ENCODE peak calls at places on chromosomes 2 and 18, in ten cellular contexts. H is endothelial cell, R is transverse colon, P is tibial artery, Z is PC-3, J is OCI-LY7, O is cardiac fibroblast, B is WTC11, K is GM13976, S is heart right ventricle. T is an unnamed sample.

GRCh38 chr2:30233142-30233961 is 2.0 kb downstream of the LBH start:
- DNase-seq in H (no peak), Z (no peak), K (no peak), S (no peak), R (no peak), O (peak), J (no peak), B (no peak), P (no peak), T (no peak)

GRCh38 chr2:109272461-109272860 is 143.5 kb downstream of the SH3RF3 start:
- DNase-seq in P (no peak), S (no peak), Z (no peak), B (no peak), H (no peak), O (no peak), K (no peak), J (no peak), R (no peak), T (no peak)

GRCh38 chr2:134401081-134401497 is 147.2 kb downstream of the MGAT5 start:
- DNase-seq in H (no peak), Z (no peak), R (no peak), O (peak), K (no peak), P (peak), J (no peak), B (no peak), S (peak), T (no peak)

GRCh38 chr2:62118160-62118559 is 77.8 kb upstream of the B3GNT2 start:
- DNase-seq in K (no peak), J (peak), Z (no peak), O (peak), S (no peak), P (no peak), H (no peak), R (no peak), B (no peak), T (no peak)

GRCh38 chr18:58025733-58026132 is 18.3 kb upstream of the NEDD4L start:
- DNase-seq in Z (no peak), P (no peak), S (no peak), B (no peak), H (no peak), O (peak), K (no peak), J (no peak), R (no peak), T (peak)

GRCh38 chr2:32008811-32009478 is 1.9 kb downstream of the MEMO1 start:
- DNase-seq in K (no peak), S (no peak), O (peak), H (no peak), P (no peak), J (peak), Z (peak), B (no peak), R (peak), T (peak)

GRCh38 chr2:233349005-233349998 is 5.0 kb upstream of the DGKD start:
- DNase-seq in H (no peak), J (peak), S (peak), O (peak), K (peak), Z (no peak), R (peak), P (peak), B (no peak), T (no peak)

GRCh38 chr2:238509151-238509820 is 82.6 kb downstream of the ASB1 start:
- DNase-seq in H (no peak), R (no peak), Z (no peak), O (peak), K (no peak), P (no peak), S (no peak), J (no peak), B (peak), T (peak)

GRCh38 chr2:85462337-85462736 is 43.8 kb downstream of the SH2D6 start:
- DNase-seq in Z (no peak), O (no peak), P (no peak), B (no peak), J (no peak), S (no peak), H (no peak), R (no peak), K (no peak), T (no peak)

DNA sequence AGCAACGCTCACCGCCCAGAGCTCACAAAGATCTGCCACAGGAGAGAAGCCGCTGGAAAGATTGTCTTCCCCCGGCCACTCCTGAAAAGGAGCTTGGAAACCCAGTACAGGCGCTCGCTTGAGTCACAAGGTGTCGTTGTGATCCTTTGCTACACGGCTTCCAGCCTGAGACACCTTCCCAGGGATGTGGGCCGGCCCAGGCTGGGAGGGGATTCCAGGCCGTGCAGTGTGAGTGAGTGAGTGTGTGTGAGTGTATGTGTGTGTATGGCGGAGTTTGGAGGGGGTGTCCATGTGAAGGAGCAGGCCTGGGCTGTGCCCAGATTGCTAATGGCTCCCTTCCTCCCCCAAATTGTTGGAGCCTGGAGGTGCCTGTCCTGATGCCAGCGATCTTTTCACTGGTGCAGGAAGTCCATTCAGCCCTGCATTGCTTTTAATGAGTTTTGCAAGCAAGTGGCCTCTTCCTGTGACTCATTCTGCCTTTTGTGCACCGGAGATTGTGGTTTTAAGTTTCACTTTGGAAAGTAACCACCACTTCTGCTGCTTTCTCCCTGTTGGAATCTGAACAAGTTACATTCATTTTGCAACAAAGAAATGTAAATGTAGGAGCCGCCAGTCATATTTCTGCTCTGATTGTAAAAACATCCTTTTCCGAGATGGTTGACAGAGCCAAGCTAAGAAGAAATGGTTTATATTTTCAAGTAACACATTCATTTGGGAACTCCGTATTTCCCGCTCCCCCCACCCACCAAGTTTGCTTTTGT is 83.7 kb downstream of the LPIN1 start:
- DNase-seq in R (peak), H (peak), Z (peak), J (peak), K (peak), B (peak), S (peak), P (peak), O (peak), T (peak)
- TF ChIP-seq CTCF in R (peak), H (no peak), Z (peak), J (no peak), K (no peak), B (no peak), S (peak), P (peak), O (peak), T (peak)

DNA sequence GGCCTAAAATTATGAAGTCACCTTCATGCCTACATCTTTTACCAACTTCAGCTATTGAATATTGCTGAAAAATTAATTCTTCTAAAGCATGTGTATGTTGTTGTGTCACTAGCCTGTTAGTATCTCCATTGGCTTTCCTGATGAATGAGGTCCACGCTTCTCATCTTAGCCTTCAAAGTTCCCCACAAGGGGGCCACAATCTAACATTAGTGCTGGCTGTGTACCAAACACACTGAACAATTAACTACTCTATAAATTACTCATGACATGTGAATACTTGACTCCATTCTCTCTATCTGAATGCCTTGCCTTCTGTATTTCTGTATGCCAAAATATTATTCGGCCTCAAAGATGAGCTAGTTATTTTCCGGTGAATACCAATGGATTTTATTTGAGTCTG is 208.7 kb upstream of the COL3A1 start:
- DNase-seq in H (peak), O (peak), S (no peak), B (peak), R (no peak), J (peak), Z (peak), K (no peak), P (no peak), T (peak)
- TF ChIP-seq CTCF in H (peak), O (peak), S (peak), B (peak), R (no peak), J (peak), Z (peak), K (peak), P (no peak), T (peak)

DNA sequence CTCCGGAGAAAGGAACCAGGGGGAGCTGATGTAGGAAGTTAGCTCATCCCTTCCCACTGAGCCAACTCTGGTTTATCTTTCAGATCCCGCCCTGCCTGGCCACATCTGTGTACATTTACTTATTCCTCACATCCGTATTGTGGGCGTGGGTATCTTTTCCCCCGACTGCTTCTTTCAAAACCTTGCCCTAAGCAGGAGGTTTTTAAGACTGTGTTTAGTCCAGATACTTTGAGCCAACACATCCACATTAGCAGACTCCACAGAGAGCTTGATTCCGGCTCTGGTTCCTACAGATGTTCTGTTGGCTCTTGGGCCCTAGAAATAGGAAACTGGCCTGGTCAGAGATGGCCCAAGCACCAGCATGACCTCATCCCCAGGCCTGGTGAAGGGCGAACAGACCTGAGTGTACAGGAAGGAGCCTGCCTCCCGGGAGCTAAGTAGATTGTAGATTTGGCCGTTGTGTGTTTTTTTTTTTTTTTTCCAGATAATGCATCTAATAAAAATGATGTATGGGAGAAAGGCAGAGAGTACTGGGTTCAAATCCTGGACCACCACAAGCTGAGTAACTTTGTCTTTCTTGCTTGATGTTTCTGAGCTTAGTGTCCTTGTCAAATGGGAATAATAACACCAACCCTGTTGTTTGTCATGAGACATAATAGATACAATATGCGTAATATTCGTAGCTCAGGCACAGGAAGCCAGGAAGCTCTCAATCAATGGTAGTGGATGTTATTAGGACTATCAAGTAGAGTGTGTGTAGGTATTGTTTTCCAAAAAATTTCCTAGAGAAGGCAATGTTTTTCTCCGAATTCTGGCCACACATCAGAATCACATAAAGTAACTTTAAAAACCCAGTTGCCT is 92.3 kb downstream of the PRKCE start:
- DNase-seq in J (no peak), Z (no peak), H (no peak), S (peak), O (peak), R (peak), P (peak), K (no peak), B (no peak), T (no peak)
- TF ChIP-seq CTCF in J (no peak), Z (no peak), H (no peak), S (no peak), O (no peak), R (no peak), P (no peak), K (no peak), B (no peak), T (no peak)

GRCh38 chr2:234682492-234683228 is 185.8 kb upstream of the ARL4C start:
- DNase-seq in B (no peak), K (no peak), P (no peak), J (no peak), S (no peak), Z (no peak), O (peak), H (no peak), R (no peak), T (peak)

GRCh38 chr2:234680688-234681050 is 183.8 kb upstream of the ARL4C start:
- DNase-seq in K (no peak), O (no peak), H (no peak), P (no peak), J (no peak), Z (no peak), S (no peak), R (no peak), B (no peak), T (no peak)

GRCh38 chr2:234679151-234679765 is 182.4 kb upstream of the ARL4C start:
- DNase-seq in S (no peak), H (no peak), O (no peak), K (no peak), P (no peak), B (no peak), J (no peak), R (no peak), Z (no peak), T (peak)

GRCh38 chr2:234679766-234680687 is 183.1 kb upstream of the ARL4C start:
- DNase-seq in Z (peak), K (no peak), S (peak), H (no peak), O (peak), B (no peak), P (peak), R (peak), J (no peak), T (peak)

DNA sequence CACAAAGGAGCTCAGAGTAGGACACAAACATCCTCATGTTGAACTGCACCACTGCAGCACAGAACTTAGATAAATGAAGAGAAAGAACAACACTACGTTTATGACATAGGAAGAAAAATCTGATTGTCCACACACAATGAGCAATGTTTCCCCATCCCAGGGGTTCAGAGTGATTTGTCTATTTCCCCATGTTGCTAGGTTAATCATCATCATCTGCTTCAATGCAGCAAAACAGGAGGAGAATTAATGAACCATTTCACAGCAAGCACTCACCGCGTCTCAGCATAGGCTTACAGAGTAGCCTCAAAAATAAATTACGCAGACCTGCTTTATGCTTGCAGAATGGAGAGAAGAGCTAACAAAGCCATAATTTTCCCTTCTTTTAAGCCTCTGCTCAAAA is 184.3 kb upstream of the ARL4C start:
- DNase-seq in Z (no peak), O (peak), J (no peak), P (no peak), H (no peak), B (no peak), K (no peak), S (no peak), R (no peak), T (no peak)
- TF ChIP-seq CTCF in Z (no peak), O (no peak), J (no peak), P (no peak), H (no peak), B (no peak), K (no peak), S (no peak), R (no peak), T (no peak)

GRCh38 chr2:107168141-107168540 is 282.2 kb upstream of the ST6GAL2 start:
- DNase-seq in Z (no peak), H (no peak), R (no peak), J (no peak), S (peak), B (no peak), K (no peak), P (no peak), O (no peak), T (no peak)
- TF ChIP-seq CTCF in Z (no peak), H (no peak), R (no peak), J (no peak), S (no peak), B (no peak), K (no peak), P (no peak), O (no peak), T (no peak)

DNA sequence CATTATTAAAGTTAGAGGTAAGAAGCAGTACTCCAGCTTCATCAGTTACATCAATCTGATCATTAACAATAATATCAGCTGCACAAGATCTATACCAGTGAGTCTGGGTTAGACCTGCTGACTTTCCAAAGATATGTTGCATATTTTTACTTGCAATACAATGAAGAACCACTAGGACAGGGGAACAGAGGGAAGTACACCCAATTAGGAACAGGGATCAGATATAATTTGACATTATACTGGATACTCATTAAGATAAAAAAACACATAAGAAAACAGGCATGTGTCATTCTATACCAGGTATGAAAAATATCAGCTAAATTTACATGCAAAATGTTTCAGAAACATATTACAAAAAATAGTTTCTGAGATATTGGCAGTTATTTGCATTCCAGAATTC is 995.1 kb upstream of the DDX18 start:
- DNase-seq in R (no peak), S (no peak), J (no peak), B (no peak), Z (no peak), K (no peak), O (no peak), H (no peak), P (no peak), T (no peak)
- TF ChIP-seq CTCF in R (peak), S (no peak), J (peak), B (no peak), Z (peak), K (no peak), O (peak), H (peak), P (no peak), T (no peak)

GRCh38 chr2:35409762-35410161 is 945.8 kb upstream of the CRIM1 start:
- DNase-seq in J (no peak), B (no peak), R (no peak), H (no peak), P (no peak), S (no peak), O (no peak), K (no peak), Z (no peak), T (no peak)

GRCh38 chr2:35410431-35411061 is 945.0 kb upstream of the CRIM1 start:
- DNase-seq in H (peak), J (peak), P (no peak), O (peak), Z (peak), K (peak), B (peak), S (peak), R (peak), T (peak)

GRCh38 chr2:35415282-35415681 is 940.3 kb upstream of the CRIM1 start:
- DNase-seq in Z (peak), P (no peak), J (no peak), S (no peak), K (no peak), R (no peak), O (no peak), B (no peak), H (no peak), T (peak)
- TF ChIP-seq CTCF in Z (peak), P (no peak), J (peak), S (no peak), K (no peak), R (no peak), O (no peak), B (no peak), H (peak), T (peak)

GRCh38 chr2:7999683-8000476 is 682.0 kb upstream of the ID2 start:
- DNase-seq in B (no peak), P (no peak), R (no peak), J (no peak), Z (no peak), K (no peak), O (no peak), H (no peak), S (no peak), T (peak)

GRCh38 chr2:8002765-8003393 is 679.0 kb upstream of the ID2 start:
- DNase-seq in Z (no peak), H (no peak), S (no peak), J (no peak), P (no peak), B (no peak), R (no peak), O (no peak), K (peak), T (no peak)

GRCh38 chr2:8003462-8004075 is 678.3 kb upstream of the ID2 start:
- DNase-seq in S (peak), P (peak), O (peak), B (no peak), H (no peak), K (no peak), R (peak), Z (no peak), J (no peak), T (no peak)

GRCh38 chr2:8004250-8004681 is 677.6 kb upstream of the ID2 start:
- DNase-seq in H (no peak), K (peak), P (peak), J (peak), B (no peak), S (peak), Z (peak), R (peak), O (peak), T (peak)

GRCh38 chr2:8000861-8001260 is 681.0 kb upstream of the ID2 start:
- DNase-seq in B (no peak), H (no peak), R (no peak), J (peak), O (peak), Z (peak), K (no peak), S (no peak), P (no peak), T (no peak)
- TF ChIP-seq CTCF in B (no peak), H (no peak), R (peak), J (peak), O (peak), Z (peak), K (no peak), S (peak), P (no peak), T (peak)

GRCh38 chr18:11154369-11154982 is 5.1 kb upstream of the PIEZO2 start:
- DNase-seq in S (no peak), J (peak), P (no peak), R (no peak), K (peak), O (peak), H (no peak), Z (peak), B (no peak), T (peak)
- TF ChIP-seq CTCF in S (peak), J (peak), P (peak), R (peak), K (peak), O (peak), H (peak), Z (peak), B (no peak), T (peak)